ENCODE peak calls at places on chromosomes 5 and 9, in ten cellular contexts. One of them, this sample, is unnamed.

GRCh38 chr5:68344447-68345111 is 129.0 kb downstream of the PIK3R1 start:
- DNase-seq in uterus: no peak
- DNase-seq in effector CD4-positive, alpha-beta T cell: no peak
- DNase-seq in central memory CD4-positive, alpha-beta T cell: no peak
- DNase-seq in ovary: no peak
- DNase-seq in fibroblast of lung: peak
- DNase-seq in ELF-1: no peak
- DNase-seq in germinal center: no peak
- DNase-seq in transverse colon: no peak
- DNase-seq in CD4-positive, alpha-beta memory T cell: peak
- DNase-seq in this sample: peak

GRCh38 chr5:141199359-141200235 is at the start of gene PCDHB11:
- DNase-seq in uterus: no peak
- DNase-seq in effector CD4-positive, alpha-beta T cell: no peak
- DNase-seq in central memory CD4-positive, alpha-beta T cell: no peak
- DNase-seq in ovary: no peak
- DNase-seq in fibroblast of lung: no peak
- DNase-seq in ELF-1: no peak
- DNase-seq in germinal center: no peak
- DNase-seq in transverse colon: no peak
- DNase-seq in CD4-positive, alpha-beta memory T cell: no peak
- DNase-seq in this sample: peak

GRCh38 chr5:151742870-151743294 is 15.5 kb downstream of the ATOX1 start:
- DNase-seq in uterus: peak
- DNase-seq in effector CD4-positive, alpha-beta T cell: no peak
- DNase-seq in central memory CD4-positive, alpha-beta T cell: no peak
- DNase-seq in ovary: peak
- DNase-seq in fibroblast of lung: peak
- DNase-seq in ELF-1: peak
- DNase-seq in germinal center: no peak
- DNase-seq in transverse colon: peak
- DNase-seq in CD4-positive, alpha-beta memory T cell: no peak
- DNase-seq in this sample: peak

GRCh38 chr9:34675048-34675714 is 12.7 kb upstream of the CCL27 start:
- DNase-seq in uterus: no peak
- DNase-seq in effector CD4-positive, alpha-beta T cell: peak
- DNase-seq in central memory CD4-positive, alpha-beta T cell: no peak
- DNase-seq in ovary: no peak
- DNase-seq in fibroblast of lung: peak
- DNase-seq in ELF-1: peak
- DNase-seq in germinal center: peak
- DNase-seq in transverse colon: peak
- DNase-seq in CD4-positive, alpha-beta memory T cell: peak
- DNase-seq in this sample: peak

GRCh38 chr5:64947801-64948200 is 179.1 kb downstream of the CWC27 start:
- DNase-seq in uterus: no peak
- DNase-seq in effector CD4-positive, alpha-beta T cell: no peak
- DNase-seq in central memory CD4-positive, alpha-beta T cell: no peak
- DNase-seq in ovary: no peak
- DNase-seq in fibroblast of lung: peak
- DNase-seq in ELF-1: no peak
- DNase-seq in germinal center: no peak
- DNase-seq in transverse colon: no peak
- DNase-seq in CD4-positive, alpha-beta memory T cell: no peak
- DNase-seq in this sample: no peak

GRCh38 chr5:163360681-163361080 is 76.7 kb upstream of the CCNG1 start:
- DNase-seq in uterus: no peak
- DNase-seq in effector CD4-positive, alpha-beta T cell: no peak
- DNase-seq in central memory CD4-positive, alpha-beta T cell: no peak
- DNase-seq in ovary: no peak
- DNase-seq in fibroblast of lung: no peak
- DNase-seq in ELF-1: no peak
- DNase-seq in germinal center: no peak
- DNase-seq in transverse colon: no peak
- DNase-seq in CD4-positive, alpha-beta memory T cell: no peak
- DNase-seq in this sample: no peak

GRCh38 chr5:23457780-23458179 is 49.6 kb upstream of the PRDM9 start:
- DNase-seq in uterus: no peak
- DNase-seq in effector CD4-positive, alpha-beta T cell: no peak
- DNase-seq in central memory CD4-positive, alpha-beta T cell: no peak
- DNase-seq in ovary: no peak
- DNase-seq in fibroblast of lung: no peak
- DNase-seq in ELF-1: no peak
- DNase-seq in germinal center: no peak
- DNase-seq in transverse colon: no peak
- DNase-seq in CD4-positive, alpha-beta memory T cell: no peak
- DNase-seq in this sample: no peak

GRCh38 chr5:60538955-60539866 is 160.8 kb downstream of the DEPDC1B start:
- DNase-seq in uterus: no peak
- DNase-seq in effector CD4-positive, alpha-beta T cell: no peak
- DNase-seq in central memory CD4-positive, alpha-beta T cell: no peak
- DNase-seq in ovary: no peak
- DNase-seq in fibroblast of lung: no peak
- DNase-seq in ELF-1: no peak
- DNase-seq in germinal center: peak
- DNase-seq in transverse colon: no peak
- DNase-seq in CD4-positive, alpha-beta memory T cell: no peak
- DNase-seq in this sample: no peak

GRCh38 chr5:164188733-164189148 is 683.3 kb downstream of the MAT2B start:
- DNase-seq in uterus: no peak
- DNase-seq in effector CD4-positive, alpha-beta T cell: no peak
- DNase-seq in central memory CD4-positive, alpha-beta T cell: no peak
- DNase-seq in ovary: no peak
- DNase-seq in fibroblast of lung: peak
- DNase-seq in ELF-1: peak
- DNase-seq in germinal center: no peak
- DNase-seq in transverse colon: no peak
- DNase-seq in CD4-positive, alpha-beta memory T cell: no peak
- DNase-seq in this sample: no peak

GRCh38 chr5:145978672-145979071 is 42.3 kb downstream of the SH3RF2 start:
- DNase-seq in uterus: no peak
- DNase-seq in effector CD4-positive, alpha-beta T cell: no peak
- DNase-seq in central memory CD4-positive, alpha-beta T cell: no peak
- DNase-seq in ovary: no peak
- DNase-seq in fibroblast of lung: peak
- DNase-seq in ELF-1: no peak
- DNase-seq in germinal center: no peak
- DNase-seq in transverse colon: peak
- DNase-seq in CD4-positive, alpha-beta memory T cell: no peak
- DNase-seq in this sample: no peak

GRCh38 chr5:169139381-169140125 is 161.4 kb downstream of the SLIT3 start:
- DNase-seq in uterus: peak
- DNase-seq in effector CD4-positive, alpha-beta T cell: no peak
- DNase-seq in central memory CD4-positive, alpha-beta T cell: no peak
- DNase-seq in ovary: peak
- DNase-seq in fibroblast of lung: peak
- DNase-seq in ELF-1: no peak
- DNase-seq in germinal center: no peak
- DNase-seq in transverse colon: peak
- DNase-seq in CD4-positive, alpha-beta memory T cell: no peak
- DNase-seq in this sample: no peak

GRCh38 chr9:130939405-130939941 is 426 bp upstream of the FIBCD1 start:
- DNase-seq in uterus: no peak
- DNase-seq in effector CD4-positive, alpha-beta T cell: no peak
- DNase-seq in central memory CD4-positive, alpha-beta T cell: no peak
- DNase-seq in ovary: no peak
- DNase-seq in fibroblast of lung: no peak
- DNase-seq in ELF-1: no peak
- DNase-seq in germinal center: peak
- DNase-seq in transverse colon: no peak
- DNase-seq in CD4-positive, alpha-beta memory T cell: no peak
- DNase-seq in this sample: no peak

GRCh38 chr5:159249158-159249557 is 13.9 kb upstream of the UBLCP1 start:
- DNase-seq in uterus: no peak
- DNase-seq in effector CD4-positive, alpha-beta T cell: no peak
- DNase-seq in central memory CD4-positive, alpha-beta T cell: no peak
- DNase-seq in ovary: no peak
- DNase-seq in fibroblast of lung: no peak
- DNase-seq in ELF-1: no peak
- DNase-seq in germinal center: no peak
- DNase-seq in transverse colon: no peak
- DNase-seq in CD4-positive, alpha-beta memory T cell: no peak
- DNase-seq in this sample: no peak

GRCh38 chr5:98997000-98997399 is 68.2 kb upstream of the CHD1 start:
- DNase-seq in uterus: no peak
- DNase-seq in effector CD4-positive, alpha-beta T cell: no peak
- DNase-seq in central memory CD4-positive, alpha-beta T cell: no peak
- DNase-seq in ovary: no peak
- DNase-seq in fibroblast of lung: peak
- DNase-seq in ELF-1: no peak
- DNase-seq in germinal center: no peak
- DNase-seq in transverse colon: no peak
- DNase-seq in CD4-positive, alpha-beta memory T cell: no peak
- DNase-seq in this sample: peak

GRCh38 chr9:136488247-136489214 is 5.7 kb upstream of the SEC16A start:
- DNase-seq in uterus: peak
- DNase-seq in effector CD4-positive, alpha-beta T cell: peak
- DNase-seq in central memory CD4-positive, alpha-beta T cell: peak
- DNase-seq in ovary: peak
- DNase-seq in fibroblast of lung: no peak
- DNase-seq in ELF-1: peak
- DNase-seq in germinal center: peak
- DNase-seq in transverse colon: peak
- DNase-seq in CD4-positive, alpha-beta memory T cell: peak
- DNase-seq in this sample: peak

GRCh38 chr5:83245037-83245436 is 167.7 kb downstream of the XRCC4 start:
- DNase-seq in uterus: no peak
- DNase-seq in effector CD4-positive, alpha-beta T cell: no peak
- DNase-seq in central memory CD4-positive, alpha-beta T cell: no peak
- DNase-seq in ovary: no peak
- DNase-seq in fibroblast of lung: no peak
- DNase-seq in ELF-1: no peak
- DNase-seq in germinal center: no peak
- DNase-seq in transverse colon: no peak
- DNase-seq in CD4-positive, alpha-beta memory T cell: no peak
- DNase-seq in this sample: no peak

GRCh38 chr5:62029303-62029702 is 276.7 kb upstream of the KIF2A start:
- DNase-seq in uterus: no peak
- DNase-seq in effector CD4-positive, alpha-beta T cell: no peak
- DNase-seq in central memory CD4-positive, alpha-beta T cell: no peak
- DNase-seq in ovary: no peak
- DNase-seq in fibroblast of lung: peak
- DNase-seq in ELF-1: no peak
- DNase-seq in germinal center: no peak
- DNase-seq in transverse colon: no peak
- DNase-seq in CD4-positive, alpha-beta memory T cell: no peak
- DNase-seq in this sample: peak

GRCh38 chr5:62650197-62650596 is 71.6 kb downstream of the LRRC70 start:
- DNase-seq in uterus: no peak
- DNase-seq in effector CD4-positive, alpha-beta T cell: no peak
- DNase-seq in central memory CD4-positive, alpha-beta T cell: no peak
- DNase-seq in ovary: no peak
- DNase-seq in fibroblast of lung: peak
- DNase-seq in ELF-1: peak
- DNase-seq in germinal center: no peak
- DNase-seq in transverse colon: no peak
- DNase-seq in CD4-positive, alpha-beta memory T cell: no peak
- DNase-seq in this sample: no peak

GRCh38 chr9:137107312-137107921 is 7.1 kb downstream of the DPP7 start:
- DNase-seq in uterus: no peak
- DNase-seq in effector CD4-positive, alpha-beta T cell: no peak
- DNase-seq in central memory CD4-positive, alpha-beta T cell: no peak
- DNase-seq in ovary: no peak
- DNase-seq in fibroblast of lung: no peak
- DNase-seq in ELF-1: no peak
- DNase-seq in germinal center: no peak
- DNase-seq in transverse colon: no peak
- DNase-seq in CD4-positive, alpha-beta memory T cell: no peak
- DNase-seq in this sample: no peak

GRCh38 chr9:97527626-97528528 is 26.4 kb downstream of the TMOD1 start:
- DNase-seq in uterus: peak
- DNase-seq in effector CD4-positive, alpha-beta T cell: no peak
- DNase-seq in central memory CD4-positive, alpha-beta T cell: no peak
- DNase-seq in ovary: no peak
- DNase-seq in fibroblast of lung: no peak
- DNase-seq in ELF-1: peak
- DNase-seq in germinal center: no peak
- DNase-seq in transverse colon: no peak
- DNase-seq in CD4-positive, alpha-beta memory T cell: no peak
- DNase-seq in this sample: no peak

GRCh38 chr9:21796768-21797167 is 5.7 kb upstream of the MTAP start:
- DNase-seq in uterus: no peak
- DNase-seq in effector CD4-positive, alpha-beta T cell: no peak
- DNase-seq in central memory CD4-positive, alpha-beta T cell: no peak
- DNase-seq in ovary: no peak
- DNase-seq in fibroblast of lung: peak
- DNase-seq in ELF-1: no peak
- DNase-seq in germinal center: no peak
- DNase-seq in transverse colon: no peak
- DNase-seq in CD4-positive, alpha-beta memory T cell: no peak
- DNase-seq in this sample: peak

GRCh38 chr5:152688561-152689274 is 283.6 kb upstream of the NMUR2 start:
- DNase-seq in uterus: peak
- DNase-seq in effector CD4-positive, alpha-beta T cell: no peak
- DNase-seq in central memory CD4-positive, alpha-beta T cell: no peak
- DNase-seq in ovary: no peak
- DNase-seq in fibroblast of lung: peak
- DNase-seq in ELF-1: no peak
- DNase-seq in germinal center: no peak
- DNase-seq in transverse colon: no peak
- DNase-seq in CD4-positive, alpha-beta memory T cell: no peak
- DNase-seq in this sample: peak

GRCh38 chr9:85524531-85524930 is 217.2 kb downstream of the AGTPBP1 start:
- DNase-seq in uterus: no peak
- DNase-seq in effector CD4-positive, alpha-beta T cell: no peak
- DNase-seq in central memory CD4-positive, alpha-beta T cell: no peak
- DNase-seq in ovary: no peak
- DNase-seq in fibroblast of lung: no peak
- DNase-seq in ELF-1: no peak
- DNase-seq in germinal center: no peak
- DNase-seq in transverse colon: no peak
- DNase-seq in CD4-positive, alpha-beta memory T cell: no peak
- DNase-seq in this sample: no peak

GRCh38 chr5:32708949-32709348 is 2.2 kb upstream of the NPR3 start:
- DNase-seq in uterus: no peak
- DNase-seq in effector CD4-positive, alpha-beta T cell: no peak
- DNase-seq in central memory CD4-positive, alpha-beta T cell: no peak
- DNase-seq in ovary: no peak
- DNase-seq in fibroblast of lung: no peak
- DNase-seq in ELF-1: peak
- DNase-seq in germinal center: no peak
- DNase-seq in transverse colon: no peak
- DNase-seq in CD4-positive, alpha-beta memory T cell: no peak
- DNase-seq in this sample: no peak

GRCh38 chr5:111848374-111848914 is 91.5 kb upstream of the NREP start:
- DNase-seq in uterus: no peak
- DNase-seq in effector CD4-positive, alpha-beta T cell: no peak
- DNase-seq in central memory CD4-positive, alpha-beta T cell: no peak
- DNase-seq in ovary: no peak
- DNase-seq in fibroblast of lung: peak
- DNase-seq in ELF-1: no peak
- DNase-seq in germinal center: no peak
- DNase-seq in transverse colon: no peak
- DNase-seq in CD4-positive, alpha-beta memory T cell: no peak
- DNase-seq in this sample: no peak

GRCh38 chr5:4370218-4370617 is 769.9 kb upstream of the ADAMTS16 start:
- DNase-seq in uterus: no peak
- DNase-seq in effector CD4-positive, alpha-beta T cell: no peak
- DNase-seq in central memory CD4-positive, alpha-beta T cell: no peak
- DNase-seq in ovary: no peak
- DNase-seq in fibroblast of lung: no peak
- DNase-seq in ELF-1: no peak
- DNase-seq in germinal center: no peak
- DNase-seq in transverse colon: no peak
- DNase-seq in CD4-positive, alpha-beta memory T cell: no peak
- DNase-seq in this sample: no peak

GRCh38 chr5:122845253-122846050 is at the start of gene SNX24:
- DNase-seq in uterus: peak
- DNase-seq in effector CD4-positive, alpha-beta T cell: peak
- DNase-seq in central memory CD4-positive, alpha-beta T cell: peak
- DNase-seq in ovary: peak
- DNase-seq in fibroblast of lung: peak
- DNase-seq in ELF-1: peak
- DNase-seq in germinal center: peak
- DNase-seq in transverse colon: peak
- DNase-seq in CD4-positive, alpha-beta memory T cell: peak
- DNase-seq in this sample: peak

GRCh38 chr5:1460054-1460682 is 14.9 kb upstream of the SLC6A3 start:
- DNase-seq in uterus: no peak
- DNase-seq in effector CD4-positive, alpha-beta T cell: no peak
- DNase-seq in central memory CD4-positive, alpha-beta T cell: no peak
- DNase-seq in ovary: no peak
- DNase-seq in fibroblast of lung: no peak
- DNase-seq in ELF-1: no peak
- DNase-seq in germinal center: no peak
- DNase-seq in transverse colon: no peak
- DNase-seq in CD4-positive, alpha-beta memory T cell: no peak
- DNase-seq in this sample: no peak